ENCODE peak calls at places on chromosomes 2 and 18, in nine cellular contexts. Q, X, W, V, K, H, T, D and R are unnamed samples.

GRCh38 chr2:179272406-179273192 is 8.0 kb upstream of the SESTD1 start:
- DNase-seq in Q (no peak), D (no peak), W (no peak), H (no peak), T (no peak), K (no peak), X (no peak), V (no peak), R (no peak)

GRCh38 chr18:74242451-74243096 is 49.2 kb downstream of the CYB5A start:
- DNase-seq in Q (no peak), W (no peak), K (no peak), D (no peak), H (peak), X (no peak), V (no peak), T (no peak), R (no peak)

GRCh38 chr2:134148843-134149472 is 104.9 kb upstream of the MGAT5 start:
- DNase-seq in K (no peak), V (no peak), H (no peak), W (no peak), X (no peak), Q (no peak), D (no peak), T (no peak), R (no peak)

GRCh38 chr2:119691189-119691588 is 12.2 kb downstream of the TMEM177 start:
- DNase-seq in T (no peak), K (no peak), W (no peak), V (no peak), D (no peak), H (no peak), X (no peak), Q (peak), R (no peak)

GRCh38 chr2:3198119-3198518 is 179.5 kb downstream of the EIPR1 start:
- DNase-seq in D (no peak), T (peak), K (no peak), V (peak), W (no peak), H (no peak), Q (no peak), X (no peak), R (peak)

GRCh38 chr18:3652380-3653262 is 202.6 kb downstream of the TGIF1 start:
- DNase-seq in T (peak), W (no peak), V (no peak), H (no peak), Q (no peak), D (peak), X (peak), K (no peak), R (peak)

GRCh38 chr2:239383036-239383795 is 17.6 kb downstream of the HDAC4 start:
- DNase-seq in Q (no peak), T (no peak), V (no peak), W (no peak), D (peak), H (peak), K (no peak), X (no peak), R (no peak)

GRCh38 chr18:76437011-76437410 is 58.0 kb downstream of the ZNF516 start:
- DNase-seq in Q (no peak), T (no peak), W (no peak), V (no peak), X (no peak), D (no peak), H (no peak), K (no peak), R (no peak)

GRCh38 chr2:122129399-122129798 is 373.9 kb downstream of the TSN start:
- DNase-seq in V (no peak), T (no peak), W (no peak), X (no peak), Q (no peak), K (no peak), H (no peak), D (no peak), R (no peak)

GRCh38 chr2:138059967-138060635 is 95.8 kb downstream of the HNMT start:
- DNase-seq in V (no peak), H (peak), W (no peak), X (no peak), D (peak), K (no peak), T (no peak), Q (peak), R (peak)

GRCh38 chr2:140893685-140894084 is 1237.1 kb downstream of the LRP1B start:
- DNase-seq in Q (no peak), K (no peak), X (peak), H (no peak), V (no peak), D (no peak), T (no peak), W (no peak), R (no peak)

GRCh38 chr2:21441442-21441841 is 317.7 kb downstream of the TDRD15 start:
- DNase-seq in H (no peak), K (no peak), W (no peak), V (no peak), T (no peak), X (no peak), Q (no peak), D (no peak), R (no peak)

GRCh38 chr2:138949517-138949916 is 169.3 kb upstream of the NXPH2 start:
- DNase-seq in W (no peak), V (no peak), H (no peak), T (no peak), D (no peak), X (no peak), Q (no peak), K (no peak), R (no peak)

GRCh38 chr18:62187543-62188378 is 706 bp downstream of the RELCH start:
- DNase-seq in W (peak), K (peak), D (peak), T (peak), V (peak), Q (no peak), H (peak), X (no peak), R (no peak)

GRCh38 chr2:11175293-11175795 is 20.1 kb downstream of the SLC66A3 start:
- DNase-seq in H (peak), V (no peak), X (no peak), D (no peak), W (no peak), K (no peak), T (no peak), Q (no peak), R (no peak)

GRCh38 chr2:105553538-105554196 is 154.8 kb upstream of the FHL2 start:
- DNase-seq in H (no peak), Q (no peak), X (no peak), V (no peak), W (no peak), T (no peak), K (no peak), D (no peak), R (no peak)

GRCh38 chr18:370753-371615 is 103.1 kb upstream of the THOC1 start:
- DNase-seq in V (no peak), X (no peak), K (no peak), Q (no peak), T (no peak), D (no peak), H (no peak), W (no peak), R (peak)

GRCh38 chr2:8154936-8155335 is 526.9 kb upstream of the ID2 start:
- DNase-seq in T (peak), Q (no peak), D (no peak), K (no peak), H (no peak), X (no peak), W (no peak), V (no peak), R (no peak)

GRCh38 chr2:224032283-224032682 is 6.8 kb downstream of the SERPINE2 start:
- DNase-seq in H (no peak), X (no peak), T (no peak), Q (no peak), K (no peak), V (no peak), D (no peak), W (no peak), R (no peak)

GRCh38 chr2:239167766-239168444 is 232.9 kb downstream of the HDAC4 start:
- DNase-seq in Q (peak), H (no peak), V (no peak), K (no peak), X (no peak), D (no peak), W (no peak), T (no peak), R (no peak)

GRCh38 chr2:39062320-39062719 is 58.5 kb downstream of the SOS1 start:
- DNase-seq in D (no peak), X (no peak), T (no peak), K (no peak), H (no peak), Q (no peak), V (no peak), W (no peak), R (no peak)

GRCh38 chr2:147782521-147782920 is 62.3 kb upstream of the ACVR2A start:
- DNase-seq in D (no peak), X (no peak), W (peak), H (no peak), Q (no peak), T (no peak), V (no peak), K (no peak), R (no peak)

GRCh38 chr2:226782092-226782713 is 17.4 kb downstream of the IRS1 start:
- DNase-seq in K (no peak), X (no peak), Q (no peak), D (no peak), H (no peak), T (no peak), W (peak), V (no peak), R (no peak)

GRCh38 chr18:45361148-45361851 is 254.0 kb upstream of the SLC14A2 start:
- DNase-seq in V (no peak), K (no peak), W (no peak), T (no peak), X (no peak), Q (no peak), H (no peak), D (no peak), R (no peak)

GRCh38 chr2:113111823-113112287 is 15.5 kb upstream of the IL1RN start:
- DNase-seq in X (no peak), D (no peak), K (no peak), Q (no peak), T (no peak), V (no peak), H (no peak), W (no peak), R (no peak)